ENCODE peak calls at places on chromosomes 2 and 18, in eight cellular contexts. One of them, this sample, is unnamed.

GRCh38 chr18:23992119-23992940 is 22.2 kb upstream of the TTC39C start:
- DNase-seq in iPS-NIHi11: no peak
- DNase-seq in left colon: no peak
- DNase-seq in left ventricle myocardium superior: peak
- DNase-seq in SW480: peak
- DNase-seq in stimulated activated CD8-positive, alpha-beta memory T cell treated with anti-CD3 and anti-CD28 coated beads, Interleukin-4, amount 100 ng/mL, for 48 hours: peak
- DNase-seq in kidney epithelial cell: peak
- DNase-seq in pancreas: peak
- DNase-seq in this sample: peak

GRCh38 chr2:31674446-31674845 is 93.7 kb upstream of the SRD5A2 start:
- DNase-seq in kidney epithelial cell: no peak
- DNase-seq in left colon: no peak
- DNase-seq in SW480: no peak
- DNase-seq in iPS-NIHi11: no peak
- DNase-seq in pancreas: no peak
- DNase-seq in stimulated activated CD8-positive, alpha-beta memory T cell treated with anti-CD3 and anti-CD28 coated beads, Interleukin-4, amount 100 ng/mL, for 48 hours: no peak
- DNase-seq in left ventricle myocardium superior: no peak
- DNase-seq in this sample: no peak

GRCh38 chr2:196170202-196170680 is 1.1 kb downstream of the STK17B start:
- DNase-seq in kidney epithelial cell: no peak
- DNase-seq in stimulated activated CD8-positive, alpha-beta memory T cell treated with anti-CD3 and anti-CD28 coated beads, Interleukin-4, amount 100 ng/mL, for 48 hours: peak
- DNase-seq in SW480: peak
- DNase-seq in left colon: no peak
- DNase-seq in pancreas: peak
- DNase-seq in left ventricle myocardium superior: no peak
- DNase-seq in iPS-NIHi11: peak
- DNase-seq in this sample: no peak

GRCh38 chr2:39403311-39403710 is 33.8 kb downstream of the MAP4K3 start:
- DNase-seq in kidney epithelial cell: no peak
- DNase-seq in SW480: no peak
- DNase-seq in pancreas: no peak
- DNase-seq in left colon: no peak
- DNase-seq in left ventricle myocardium superior: no peak
- DNase-seq in iPS-NIHi11: no peak
- DNase-seq in stimulated activated CD8-positive, alpha-beta memory T cell treated with anti-CD3 and anti-CD28 coated beads, Interleukin-4, amount 100 ng/mL, for 48 hours: no peak
- DNase-seq in this sample: no peak

GRCh38 chr2:124080281-124081153 is 55.4 kb downstream of the CNTNAP5 start:
- DNase-seq in pancreas: no peak
- DNase-seq in stimulated activated CD8-positive, alpha-beta memory T cell treated with anti-CD3 and anti-CD28 coated beads, Interleukin-4, amount 100 ng/mL, for 48 hours: no peak
- DNase-seq in kidney epithelial cell: no peak
- DNase-seq in left colon: no peak
- DNase-seq in iPS-NIHi11: no peak
- DNase-seq in left ventricle myocardium superior: no peak
- DNase-seq in SW480: no peak
- DNase-seq in this sample: no peak

GRCh38 chr2:240999001-240999791 is 778 bp downstream of the SNED1 start:
- DNase-seq in left ventricle myocardium superior: peak
- DNase-seq in stimulated activated CD8-positive, alpha-beta memory T cell treated with anti-CD3 and anti-CD28 coated beads, Interleukin-4, amount 100 ng/mL, for 48 hours: peak
- DNase-seq in left colon: no peak
- DNase-seq in kidney epithelial cell: no peak
- DNase-seq in iPS-NIHi11: peak
- DNase-seq in pancreas: peak
- DNase-seq in SW480: no peak
- DNase-seq in this sample: peak

GRCh38 chr18:42459873-42460272 is 504.8 kb downstream of the PIK3C3 start:
- DNase-seq in SW480: no peak
- DNase-seq in left colon: no peak
- DNase-seq in kidney epithelial cell: no peak
- DNase-seq in left ventricle myocardium superior: no peak
- DNase-seq in iPS-NIHi11: no peak
- DNase-seq in pancreas: no peak
- DNase-seq in stimulated activated CD8-positive, alpha-beta memory T cell treated with anti-CD3 and anti-CD28 coated beads, Interleukin-4, amount 100 ng/mL, for 48 hours: no peak
- DNase-seq in this sample: no peak

GRCh38 chr2:5145053-5145452 is 547.1 kb upstream of the SOX11 start:
- DNase-seq in SW480: no peak
- DNase-seq in pancreas: no peak
- DNase-seq in left colon: no peak
- DNase-seq in kidney epithelial cell: no peak
- DNase-seq in stimulated activated CD8-positive, alpha-beta memory T cell treated with anti-CD3 and anti-CD28 coated beads, Interleukin-4, amount 100 ng/mL, for 48 hours: no peak
- DNase-seq in iPS-NIHi11: no peak
- DNase-seq in left ventricle myocardium superior: no peak
- DNase-seq in this sample: no peak

GRCh38 chr2:1750935-1751767 is 6.8 kb upstream of the PXDN start:
- DNase-seq in pancreas: peak
- DNase-seq in left colon: peak
- DNase-seq in SW480: peak
- DNase-seq in iPS-NIHi11: peak
- DNase-seq in kidney epithelial cell: no peak
- DNase-seq in left ventricle myocardium superior: peak
- DNase-seq in stimulated activated CD8-positive, alpha-beta memory T cell treated with anti-CD3 and anti-CD28 coated beads, Interleukin-4, amount 100 ng/mL, for 48 hours: peak
- DNase-seq in this sample: no peak

GRCh38 chr2:207163053-207163814 is 2.5 kb downstream of the KLF7 start:
- DNase-seq in left ventricle myocardium superior: peak
- DNase-seq in pancreas: peak
- DNase-seq in stimulated activated CD8-positive, alpha-beta memory T cell treated with anti-CD3 and anti-CD28 coated beads, Interleukin-4, amount 100 ng/mL, for 48 hours: no peak
- DNase-seq in kidney epithelial cell: peak
- DNase-seq in SW480: peak
- DNase-seq in left colon: no peak
- DNase-seq in iPS-NIHi11: no peak
- DNase-seq in this sample: no peak

GRCh38 chr2:195408196-195408595 is 248.8 kb upstream of the SLC39A10 start:
- DNase-seq in left ventricle myocardium superior: no peak
- DNase-seq in stimulated activated CD8-positive, alpha-beta memory T cell treated with anti-CD3 and anti-CD28 coated beads, Interleukin-4, amount 100 ng/mL, for 48 hours: no peak
- DNase-seq in pancreas: no peak
- DNase-seq in iPS-NIHi11: no peak
- DNase-seq in SW480: no peak
- DNase-seq in kidney epithelial cell: no peak
- DNase-seq in left colon: no peak
- DNase-seq in this sample: no peak

GRCh38 chr2:143893340-143893739 is 626.6 kb downstream of the ZEB2 start:
- DNase-seq in left colon: no peak
- DNase-seq in kidney epithelial cell: no peak
- DNase-seq in stimulated activated CD8-positive, alpha-beta memory T cell treated with anti-CD3 and anti-CD28 coated beads, Interleukin-4, amount 100 ng/mL, for 48 hours: no peak
- DNase-seq in SW480: no peak
- DNase-seq in left ventricle myocardium superior: no peak
- DNase-seq in iPS-NIHi11: no peak
- DNase-seq in pancreas: no peak
- DNase-seq in this sample: no peak

GRCh38 chr2:237733677-237734300 is 64.8 kb upstream of the RBM44 start:
- DNase-seq in left ventricle myocardium superior: no peak
- DNase-seq in pancreas: peak
- DNase-seq in kidney epithelial cell: no peak
- DNase-seq in stimulated activated CD8-positive, alpha-beta memory T cell treated with anti-CD3 and anti-CD28 coated beads, Interleukin-4, amount 100 ng/mL, for 48 hours: no peak
- DNase-seq in iPS-NIHi11: peak
- DNase-seq in SW480: no peak
- DNase-seq in left colon: peak
- DNase-seq in this sample: peak

GRCh38 chr2:69797836-69798465 is 31.5 kb upstream of the GMCL1 start:
- DNase-seq in SW480: peak
- DNase-seq in kidney epithelial cell: peak
- DNase-seq in left ventricle myocardium superior: no peak
- DNase-seq in left colon: no peak
- DNase-seq in stimulated activated CD8-positive, alpha-beta memory T cell treated with anti-CD3 and anti-CD28 coated beads, Interleukin-4, amount 100 ng/mL, for 48 hours: no peak
- DNase-seq in pancreas: no peak
- DNase-seq in iPS-NIHi11: no peak
- DNase-seq in this sample: peak

GRCh38 chr18:77906103-77906502 is 656.5 kb downstream of the GALR1 start:
- DNase-seq in left colon: no peak
- DNase-seq in iPS-NIHi11: no peak
- DNase-seq in kidney epithelial cell: no peak
- DNase-seq in stimulated activated CD8-positive, alpha-beta memory T cell treated with anti-CD3 and anti-CD28 coated beads, Interleukin-4, amount 100 ng/mL, for 48 hours: no peak
- DNase-seq in SW480: no peak
- DNase-seq in left ventricle myocardium superior: no peak
- DNase-seq in pancreas: no peak
- DNase-seq in this sample: no peak

GRCh38 chr18:13653746-13654455 is 72.5 kb downstream of the FAM210A start:
- DNase-seq in kidney epithelial cell: no peak
- DNase-seq in stimulated activated CD8-positive, alpha-beta memory T cell treated with anti-CD3 and anti-CD28 coated beads, Interleukin-4, amount 100 ng/mL, for 48 hours: no peak
- DNase-seq in pancreas: no peak
- DNase-seq in iPS-NIHi11: peak
- DNase-seq in SW480: no peak
- DNase-seq in left colon: no peak
- DNase-seq in left ventricle myocardium superior: no peak
- DNase-seq in this sample: no peak

GRCh38 chr18:74840492-74841167 is 243.0 kb downstream of the ZNF407 start:
- DNase-seq in pancreas: no peak
- DNase-seq in left colon: no peak
- DNase-seq in iPS-NIHi11: no peak
- DNase-seq in left ventricle myocardium superior: no peak
- DNase-seq in stimulated activated CD8-positive, alpha-beta memory T cell treated with anti-CD3 and anti-CD28 coated beads, Interleukin-4, amount 100 ng/mL, for 48 hours: no peak
- DNase-seq in kidney epithelial cell: peak
- DNase-seq in SW480: peak
- DNase-seq in this sample: peak

GRCh38 chr2:179860255-179861026 is 971 bp downstream of the ZNF385B start:
- DNase-seq in SW480: no peak
- DNase-seq in left ventricle myocardium superior: no peak
- DNase-seq in pancreas: no peak
- DNase-seq in iPS-NIHi11: peak
- DNase-seq in stimulated activated CD8-positive, alpha-beta memory T cell treated with anti-CD3 and anti-CD28 coated beads, Interleukin-4, amount 100 ng/mL, for 48 hours: no peak
- DNase-seq in kidney epithelial cell: no peak
- DNase-seq in left colon: no peak
- DNase-seq in this sample: peak

GRCh38 chr2:28163627-28164279 is 228.9 kb upstream of the FOSL2 start:
- DNase-seq in pancreas: no peak
- DNase-seq in SW480: no peak
- DNase-seq in stimulated activated CD8-positive, alpha-beta memory T cell treated with anti-CD3 and anti-CD28 coated beads, Interleukin-4, amount 100 ng/mL, for 48 hours: no peak
- DNase-seq in left colon: no peak
- DNase-seq in kidney epithelial cell: no peak
- DNase-seq in iPS-NIHi11: no peak
- DNase-seq in left ventricle myocardium superior: no peak
- DNase-seq in this sample: no peak

GRCh38 chr2:136235451-136236418 is 117.8 kb upstream of the CXCR4 start:
- DNase-seq in pancreas: no peak
- DNase-seq in left colon: no peak
- DNase-seq in left ventricle myocardium superior: no peak
- DNase-seq in iPS-NIHi11: peak
- DNase-seq in kidney epithelial cell: peak
- DNase-seq in stimulated activated CD8-positive, alpha-beta memory T cell treated with anti-CD3 and anti-CD28 coated beads, Interleukin-4, amount 100 ng/mL, for 48 hours: no peak
- DNase-seq in SW480: peak
- DNase-seq in this sample: no peak

GRCh38 chr2:172864182-172864581 is 128.5 kb downstream of the RAPGEF4 start:
- DNase-seq in SW480: peak
- DNase-seq in pancreas: peak
- DNase-seq in left colon: no peak
- DNase-seq in left ventricle myocardium superior: peak
- DNase-seq in kidney epithelial cell: no peak
- DNase-seq in iPS-NIHi11: peak
- DNase-seq in stimulated activated CD8-positive, alpha-beta memory T cell treated with anti-CD3 and anti-CD28 coated beads, Interleukin-4, amount 100 ng/mL, for 48 hours: peak
- DNase-seq in this sample: peak

This sample was measured in right lobe of liver.